ENCODE peak calls at places on chromosomes 5 and 9, in six cellular contexts. N, P, Q, V, R and O are unnamed samples.

GRCh38 chr5:150789943-150790611 is 11.5 kb downstream of the SMIM3 start:
- DNase-seq in N (no peak), P (peak; percentile 71), Q (peak; percentile 71), V (peak; percentile 23), R (no peak), O (peak; percentile 81)

GRCh38 chr9:88808019-88808656 is 183.1 kb upstream of the S1PR3 start:
- DNase-seq in N (no peak), P (no peak), Q (no peak), V (no peak), R (no peak), O (peak; percentile 13)

GRCh38 chr5:178426326-178427130 is 163.7 kb downstream of the COL23A1 start:
- DNase-seq in N (no peak), P (no peak), Q (peak; percentile 33), V (no peak), R (no peak), O (no peak)

GRCh38 chr9:87663556-87663955 is 62.4 kb upstream of the CTSL start:
- DNase-seq in N (no peak), P (no peak), Q (no peak), V (no peak), R (no peak), O (no peak)

GRCh38 chr5:132056610-132057497 is 3.6 kb upstream of the IL3 start:
- DNase-seq in N (no peak), P (no peak), Q (peak; percentile 52), V (peak; percentile 15), R (peak; percentile 4), O (no peak)

GRCh38 chr5:131270809-131271208 is 7.0 kb downstream of the CDC42SE2 start:
- DNase-seq in N (no peak), P (peak; percentile 36), Q (no peak), V (no peak), R (no peak), O (no peak)

GRCh38 chr9:17401858-17402257 is 177.0 kb upstream of the SH3GL2 start:
- DNase-seq in N (no peak), P (no peak), Q (no peak), V (no peak), R (no peak), O (no peak)

GRCh38 chr5:73230264-73231244 is 57.6 kb downstream of the TMEM174 start:
- DNase-seq in N (peak; percentile 74), P (peak; percentile 51), Q (no peak), V (peak; percentile 32), R (no peak), O (no peak)

GRCh38 chr5:173688708-173689107 is 72.3 kb upstream of the BOD1 start:
- DNase-seq in N (no peak), P (no peak), Q (no peak), V (no peak), R (no peak), O (no peak)

GRCh38 chr9:108113579-108113978 is 624.0 kb upstream of the KLF4 start:
- DNase-seq in N (no peak), P (no peak), Q (no peak), V (no peak), R (no peak), O (no peak)

GRCh38 chr9:38415846-38416245 is 8.4 kb downstream of the IGFBPL1 start:
- DNase-seq in N (no peak), P (no peak), Q (no peak), V (no peak), R (no peak), O (no peak)

GRCh38 chr5:172527559-172527958 is 73.2 kb upstream of the SH3PXD2B start:
- DNase-seq in N (no peak), P (no peak), Q (no peak), V (no peak), R (no peak), O (no peak)

GRCh38 chr9:95129651-95130291 is 187.7 kb downstream of the FANCC start:
- DNase-seq in N (no peak), P (peak; percentile 61), Q (no peak), V (no peak), R (no peak), O (no peak)

GRCh38 chr9:101457003-101457402 is 21.4 kb upstream of the ALDOB start:
- DNase-seq in N (peak; percentile 54), P (peak; percentile 68), Q (no peak), V (peak; percentile 33), R (no peak), O (no peak)

GRCh38 chr5:176542596-176543427 is 5.6 kb upstream of the RNF44 start:
- DNase-seq in N (peak; percentile 50), P (peak; percentile 71), Q (peak; percentile 71), V (peak; percentile 74), R (peak; percentile 58), O (peak; percentile 82)

GRCh38 chr5:157965040-157965439 is 106.1 kb upstream of the CLINT1 start:
- DNase-seq in N (no peak), P (peak; percentile 63), Q (no peak), V (no peak), R (no peak), O (no peak)